ENCODE peak calls at places on chromosomes 2 and 18, in nine cellular contexts. U is heart left ventricle, E is transverse colon, M is choroid plexus epithelial cell, Q is kidney epithelial cell, C is AG04449, W is cardiac muscle cell, F is foreskin fibroblast, Y is esophagus squamous epithelium. L is an unnamed sample.

GRCh38 chr2:214265991-214266489 is 144.8 kb upstream of the VWC2L start:
- DNase-seq in E (no peak), Q (no peak), C (no peak), M (no peak), U (no peak), W (no peak), Y (no peak), F (no peak), L (no peak)

GRCh38 chr2:165508927-165509326 is 39.4 kb downstream of the CSRNP3 start:
- DNase-seq in C (no peak), E (no peak), F (no peak), W (no peak), M (no peak), Y (no peak), U (no peak), Q (no peak), L (no peak)

GRCh38 chr2:119431976-119432881 is 575 bp downstream of the TMEM37 start:
- DNase-seq in Q (no peak), W (no peak), M (peak), U (peak), Y (no peak), F (peak), E (peak), C (no peak), L (no peak)

GRCh38 chr2:227829337-227829736 is 15.7 kb downstream of the CCL20 start:
- DNase-seq in W (no peak), E (no peak), M (no peak), C (no peak), Y (no peak), Q (no peak), F (no peak), U (no peak), L (no peak)

GRCh38 chr2:69619725-69620124 is 23.8 kb downstream of the AAK1 start:
- DNase-seq in Y (no peak), Q (no peak), C (no peak), F (no peak), U (no peak), M (no peak), E (no peak), W (peak), L (no peak)

GRCh38 chr2:133652407-133652806 is 84.1 kb upstream of the NCKAP5 start:
- DNase-seq in C (no peak), E (no peak), M (peak), Q (no peak), U (no peak), Y (no peak), F (peak), W (no peak), L (no peak)

GRCh38 chr18:35717182-35717581 is 135.6 kb downstream of the GALNT1 start:
- DNase-seq in C (no peak), Q (no peak), F (no peak), W (no peak), M (no peak), U (no peak), E (no peak), Y (no peak), L (no peak)

GRCh38 chr2:206846854-206847834 is 81.7 kb downstream of the FASTKD2 start:
- DNase-seq in M (no peak), C (no peak), E (no peak), W (peak), F (no peak), Y (no peak), U (no peak), Q (no peak), L (no peak)

GRCh38 chr2:15155959-15156574 is 405.1 kb downstream of the NBAS start:
- DNase-seq in U (no peak), Q (no peak), E (no peak), M (no peak), W (no peak), Y (no peak), C (no peak), F (no peak), L (no peak)

GRCh38 chr2:118854507-118855300 is 7.3 kb upstream of the EN1 start:
- DNase-seq in W (no peak), M (no peak), U (no peak), E (no peak), Y (no peak), C (no peak), F (no peak), Q (no peak), L (no peak)

GRCh38 chr2:209495855-209496585 is 72.2 kb downstream of the MAP2 start:
- DNase-seq in F (peak), W (no peak), C (peak), M (peak), Q (peak), E (no peak), U (peak), Y (no peak), L (peak)

GRCh38 chr2:160224060-160224459 is 24.0 kb upstream of the ITGB6 start:
- DNase-seq in F (peak), C (peak), Y (no peak), W (no peak), M (peak), E (no peak), Q (peak), U (no peak), L (peak)

GRCh38 chr2:149059822-149060221 is 21.3 kb downstream of the LYPD6B start:
- DNase-seq in F (no peak), Q (no peak), C (no peak), U (no peak), W (no peak), E (no peak), M (no peak), Y (no peak), L (no peak)

GRCh38 chr2:67867735-67868134 is 195.1 kb downstream of the C1D start:
- DNase-seq in Y (no peak), E (no peak), C (no peak), U (no peak), Q (no peak), M (peak), W (no peak), F (peak), L (no peak)

GRCh38 chr18:63979409-63979908 is 9.6 kb downstream of the SERPINB8 start:
- DNase-seq in Q (peak), Y (no peak), E (peak), W (peak), F (peak), M (peak), U (peak), C (no peak), L (no peak)

GRCh38 chr18:9617006-9617542 is 2.7 kb upstream of the PPP4R1 start:
- DNase-seq in E (no peak), U (no peak), Q (no peak), Y (no peak), F (no peak), M (peak), W (no peak), C (no peak), L (no peak)

GRCh38 chr2:241265506-241265905 is 50.0 kb downstream of the HDLBP start:
- DNase-seq in Y (no peak), M (no peak), U (peak), E (no peak), W (no peak), C (no peak), Q (no peak), F (no peak), L (no peak)

GRCh38 chr2:238968616-238969394 is 120.9 kb downstream of the TWIST2 start:
- DNase-seq in Q (no peak), C (no peak), Y (no peak), F (no peak), M (no peak), E (no peak), U (no peak), W (no peak), L (no peak)

GRCh38 chr2:10452334-10452733 is 4.2 kb upstream of the ODC1 start:
- DNase-seq in F (peak), C (peak), Q (peak), W (no peak), Y (no peak), E (peak), M (peak), U (no peak), L (no peak)

GRCh38 chr2:69753659-69754350 is 11.9 kb downstream of the ANXA4 start:
- DNase-seq in F (no peak), U (no peak), Y (no peak), W (no peak), M (no peak), Q (no peak), E (no peak), C (no peak), L (no peak)

GRCh38 chr2:41781082-41781481 is 266.7 kb upstream of the PKDCC start:
- DNase-seq in C (no peak), Y (no peak), U (no peak), Q (no peak), F (no peak), E (no peak), M (no peak), W (no peak), L (no peak)

GRCh38 chr2:45849491-45850283 is 198.2 kb downstream of the PRKCE start:
- DNase-seq in F (peak), M (peak), U (no peak), C (peak), Y (no peak), Q (no peak), E (no peak), W (no peak), L (no peak)

GRCh38 chr2:166042768-166043390 is 84.9 kb downstream of the SCN1A start:
- DNase-seq in C (no peak), F (peak), Q (no peak), E (no peak), M (peak), U (no peak), W (no peak), Y (no peak), L (no peak)

GRCh38 chr2:232761301-232761907 is 15.0 kb downstream of the KCNJ13 start:
- DNase-seq in W (peak), E (peak), U (no peak), F (peak), M (peak), Q (peak), C (no peak), Y (no peak), L (no peak)

GRCh38 chr2:129927696-129928095 is 51.8 kb upstream of the RAB6C start:
- DNase-seq in U (no peak), M (no peak), C (no peak), Y (no peak), Q (no peak), F (no peak), E (no peak), W (no peak), L (no peak)

GRCh38 chr2:129922571-129923264 is 56.7 kb upstream of the RAB6C start:
- DNase-seq in E (no peak), W (no peak), C (no peak), Q (no peak), F (no peak), Y (no peak), U (no peak), M (no peak), L (no peak)

GRCh38 chr2:129925381-129925780 is 54.1 kb upstream of the RAB6C start:
- DNase-seq in F (no peak), E (no peak), M (no peak), Q (no peak), W (no peak), C (no peak), U (no peak), Y (no peak), L (no peak)

GRCh38 chr2:129918604-129919003 is 60.9 kb upstream of the RAB6C start:
- DNase-seq in Q (no peak), U (no peak), W (no peak), E (no peak), F (no peak), C (no peak), M (no peak), Y (no peak), L (no peak)

DNA sequence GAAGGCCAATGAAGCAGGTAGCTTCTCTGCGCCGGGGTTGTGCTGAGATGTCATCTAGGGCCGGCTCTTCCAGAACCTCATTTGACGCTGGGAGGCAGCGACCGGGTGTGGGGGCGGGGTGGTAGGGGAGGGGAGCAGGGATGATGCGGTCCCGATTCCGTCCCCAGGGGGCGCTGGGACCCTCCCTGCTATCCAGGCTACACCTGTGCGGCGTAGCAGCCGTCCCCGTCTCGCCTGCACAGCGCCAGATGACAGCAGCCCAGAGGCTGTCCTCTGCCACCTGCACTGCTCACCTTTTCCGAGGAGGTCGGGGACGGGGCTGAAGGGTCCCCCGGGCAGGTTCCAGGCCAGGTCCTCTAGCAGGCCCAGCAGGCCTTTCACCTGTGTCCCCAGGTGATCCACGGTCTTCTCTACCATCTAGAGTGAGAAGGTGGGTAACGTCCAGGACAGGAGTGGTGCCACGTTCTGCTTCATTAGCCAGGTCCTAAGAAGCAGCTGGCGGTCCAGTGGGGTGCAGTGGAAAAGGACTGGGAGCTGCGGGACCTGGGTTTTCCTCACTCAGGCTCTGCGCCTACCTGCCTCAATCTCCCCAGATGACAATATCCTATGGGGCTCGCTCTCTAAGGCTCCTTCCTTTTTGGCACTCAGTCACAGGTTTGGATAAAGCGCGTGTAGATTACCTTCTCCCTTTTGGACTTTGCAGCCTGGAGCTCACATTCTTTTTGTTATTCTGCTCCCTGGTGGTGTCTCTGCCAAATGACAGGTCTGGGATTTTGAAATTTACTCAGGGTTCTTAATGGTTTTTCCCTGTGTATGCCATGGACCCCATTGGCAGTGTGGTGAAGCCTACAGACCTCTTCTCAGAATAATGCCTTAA is 56.0 kb upstream of the RAB6C start:
- DNase-seq in Q (no peak), C (no peak), W (peak), Y (no peak), E (no peak), U (no peak), F (peak), M (peak), L (no peak)
- TF ChIP-seq CTCF in Q (peak), C (peak), W (peak), Y (peak), E (peak), U (peak), F (peak), M (peak), L (peak)

GRCh38 chr2:218002103-218002502 is 692 bp downstream of the TNS1 start:
- DNase-seq in Q (no peak), E (no peak), Y (no peak), F (no peak), U (no peak), W (no peak), C (no peak), M (no peak), L (no peak)

GRCh38 chr2:218002792-218003191 is at the start of gene TNS1:
- DNase-seq in M (peak), C (no peak), Q (no peak), E (no peak), F (peak), W (no peak), U (no peak), Y (no peak), L (no peak)

GRCh38 chr2:218005028-218005427 is 2.2 kb upstream of the TNS1 start:
- DNase-seq in Y (no peak), Q (no peak), W (no peak), E (no peak), F (no peak), M (no peak), U (no peak), C (no peak), L (no peak)

GRCh38 chr2:218003994-218004419 is 1.2 kb upstream of the TNS1 start:
- DNase-seq in C (peak), E (peak), F (peak), W (peak), U (peak), M (peak), Q (no peak), Y (no peak), L (no peak)

DNA sequence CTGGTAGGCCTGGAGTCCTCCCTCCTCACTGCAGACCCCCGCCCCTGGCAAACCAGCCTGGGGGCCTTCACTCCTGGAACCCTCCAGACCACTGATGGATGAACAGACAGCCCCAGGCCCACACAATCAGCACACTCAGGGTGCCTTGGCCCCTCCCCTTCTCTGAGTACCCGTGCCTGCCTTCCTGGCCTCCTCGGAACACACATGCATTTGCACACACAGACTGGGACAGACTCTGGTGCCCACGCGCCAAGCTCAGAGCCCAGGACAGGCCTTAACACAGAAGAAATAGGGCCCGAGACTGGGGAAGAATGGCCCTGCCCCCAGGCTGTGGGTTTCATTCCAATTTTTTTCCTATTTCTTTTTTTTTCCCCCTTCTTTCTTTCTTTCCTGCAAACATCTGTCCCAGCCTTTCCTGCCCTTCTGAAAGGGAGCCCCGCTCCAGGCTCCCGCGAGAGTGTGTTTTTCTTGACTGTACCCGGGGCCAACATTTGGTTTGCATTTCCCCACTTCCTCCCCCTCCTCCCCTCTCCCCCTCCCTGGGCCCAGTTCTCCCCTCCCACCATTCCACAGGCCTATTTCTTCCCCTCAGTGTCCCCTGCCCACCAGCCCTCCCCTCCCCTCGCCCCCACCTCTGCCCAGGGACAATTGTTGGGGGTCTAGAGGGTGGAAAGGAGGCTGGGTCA is 613 bp upstream of the TNS1 start:
- DNase-seq in W (no peak), M (no peak), E (peak), U (peak), F (peak), Q (no peak), Y (no peak), C (no peak), L (no peak)
- H3K4me3 ChIP-seq in W (no peak), M (no peak), E (no peak), U (peak), F (peak), Q (no peak), Y (no peak), C (peak), L (no peak)

GRCh38 chr2:31539505-31539904 is 41.2 kb downstream of the SRD5A2 start:
- DNase-seq in M (no peak), Y (no peak), U (no peak), C (no peak), F (no peak), W (peak), Q (no peak), E (no peak), L (no peak)
- TF ChIP-seq CTCF in M (no peak), Y (no peak), U (no peak), C (no peak), F (no peak), W (no peak), Q (no peak), E (no peak), L (no peak)

GRCh38 chr2:113156278-113157107 is 17.3 kb upstream of the PSD4 start:
- DNase-seq in M (peak), Y (no peak), E (no peak), Q (no peak), U (no peak), C (no peak), F (no peak), W (no peak), L (no peak)
- H3K4me3 ChIP-seq in M (peak), Y (peak), E (peak), Q (peak), U (peak), C (peak), F (peak), W (peak), L (peak)

L was measured in epithelial cell of proximal tubule.